ENCODE peak calls at places on chromosome 17, in four cellular contexts. O is left lung, Q is tibial nerve, K is neural progenitor cell. B is an unnamed sample. For H3K27me3, the result is how much of the 10 kb centered on the place peaks cover.

GRCh38 chr17:44432254-44433157 is 43.1 kb upstream of the ITGA2B start:
- DNase-seq in Q (no peak), K (no peak), O (no peak), B (no peak)

GRCh38 chr17:61338000-61338864 is 61.4 kb upstream of the TBX2 start:
- DNase-seq in O (no peak), Q (no peak), K (no peak), B (no peak)

GRCh38 chr17:18136357-18136756 is 27.8 kb downstream of the MYO15A start:
- DNase-seq in Q (no peak), K (no peak), O (no peak), B (no peak)

GRCh38 chr17:4166419-4166818 is 23.4 kb downstream of the CYB5D2 start:
- DNase-seq in Q (no peak), O (no peak), K (no peak), B (no peak)

GRCh38 chr17:27888945-27889344 is 4.2 kb downstream of the LYRM9 start:
- DNase-seq in O (no peak), Q (no peak), K (peak), B (no peak)

GRCh38 chr17:19313066-19313745 is 49.3 kb downstream of the B9D1 start:
- DNase-seq in K (no peak), O (peak), Q (no peak), B (no peak)

GRCh38 chr17:18038149-18038850 is 668 bp downstream of the ATPAF2 start:
- DNase-seq in Q (no peak), K (no peak), O (no peak), B (no peak)

GRCh38 chr17:80997471-80998387 is 6.1 kb downstream of the CHMP6 start:
- DNase-seq in K (no peak), O (peak), Q (no peak), B (no peak)

GRCh38 chr17:31494259-31495048 is 103.0 kb downstream of the RAB11FIP4 start:
- DNase-seq in Q (no peak), O (no peak), K (no peak), B (no peak)

GRCh38 chr17:27414271-27414670 is 42.0 kb upstream of the KSR1 start:
- DNase-seq in O (no peak), Q (no peak), K (no peak), B (no peak)

GRCh38 chr17:30389755-30390300 is 11.1 kb downstream of the CPD start:
- DNase-seq in O (no peak), K (no peak), Q (no peak), B (no peak)

GRCh38 chr17:44115585-44116415 is 7.6 kb downstream of the HDAC5 start:
- DNase-seq in Q (no peak), O (no peak), K (peak), B (no peak)

GRCh38 chr17:28982191-28982793 is 23.5 kb downstream of the SEZ6 start:
- DNase-seq in O (no peak), Q (peak), K (no peak), B (no peak)

GRCh38 chr17:51347851-51348584 is 87.7 kb downstream of the UTP18 start:
- DNase-seq in K (no peak), O (no peak), Q (no peak), B (no peak)

GRCh38 chr17:41835800-41836549 is at the start of gene NT5C3B:
- DNase-seq in O (peak), Q (no peak), K (peak), B (peak)

GRCh38 chr17:72439893-72440502 is 319.2 kb downstream of the SOX9 start:
- DNase-seq in Q (no peak), K (no peak), O (no peak), B (no peak)

GRCh38 chr17:80947200-80947940 is 44.3 kb upstream of the CHMP6 start:
- DNase-seq in Q (no peak), K (no peak), O (peak), B (peak)

GRCh38 chr17:68184141-68184571 is 63.7 kb upstream of the AMZ2 start:
- DNase-seq in O (no peak), Q (no peak), K (peak), B (no peak)

GRCh38 chr17:77032929-77033328 is 107.8 kb upstream of the SEC14L1 start:
- DNase-seq in Q (no peak), O (no peak), K (no peak), B (no peak)
- H3K27me3 ChIP-seq in Q (under half), O (under half), K (under half), B (under half)

GRCh38 chr17:63700528-63701441 is 860 bp upstream of the LIMD2 start:
- DNase-seq in Q (no peak), O (peak), K (peak), B (peak)
- H3K4me3 ChIP-seq in Q (peak), O (peak), K (peak), B (peak)

DNA sequence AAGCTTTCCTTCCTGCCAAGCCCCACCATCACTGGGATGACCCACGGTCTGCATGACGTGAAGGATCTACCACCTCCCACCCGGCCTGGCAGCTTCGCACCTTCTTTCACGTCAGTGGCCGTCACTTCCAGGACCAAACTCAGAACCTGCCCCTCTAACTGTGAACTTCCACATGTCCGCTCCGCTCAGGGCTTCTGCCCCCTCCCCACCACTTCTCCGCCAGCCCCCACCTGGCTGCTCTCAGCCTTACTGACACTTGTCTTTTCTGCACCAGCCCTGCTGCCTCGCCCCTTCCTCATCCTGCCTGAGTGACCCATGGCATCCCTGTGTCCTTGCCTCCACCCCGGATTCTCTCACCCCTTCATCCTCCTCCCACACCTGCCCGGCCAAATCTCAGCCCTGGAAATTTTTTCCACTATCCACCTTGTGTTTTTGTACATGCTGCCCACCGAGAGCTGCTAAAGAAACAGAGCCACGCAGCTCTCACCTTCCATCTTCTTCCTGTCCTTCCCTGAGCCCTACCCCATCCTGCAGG is 14.2 kb downstream of the PIMREG start:
- DNase-seq in O (no peak), Q (no peak), K (no peak), B (no peak)
- H3K27ac ChIP-seq in O (no peak), Q (no peak), K (no peak), B (no peak)

GRCh38 chr17:49910858-49911204 is 58.2 kb upstream of the DLX4 start:
- DNase-seq in O (no peak), K (no peak), Q (no peak), B (no peak)
- H3K27me3 ChIP-seq in O (under half), K (half or more), Q (under half), B (half or more)